ENCODE peak calls at places on chromosomes 6 and 20, in six cellular contexts. D, E, C, R, B and M are unnamed samples.

GRCh38 chr6:130362128-130362527 is 3.7 kb upstream of the TMEM200A start:
- DNase-seq in D (peak; percentile 44), E (no peak), C (no peak), R (no peak), B (no peak), M (peak; percentile 44)

GRCh38 chr6:138647006-138647405 is 126.6 kb upstream of the CCDC28A start:
- DNase-seq in D (no peak), E (peak; percentile 59), C (no peak), R (no peak), B (peak; percentile 63), M (no peak)

GRCh38 chr6:7513534-7513933 is 27.9 kb upstream of the DSP start:
- DNase-seq in D (no peak), E (no peak), C (no peak), R (no peak), B (no peak), M (no peak)

GRCh38 chr6:148508401-148509151 is 165.9 kb downstream of the SASH1 start:
- DNase-seq in D (no peak), E (peak; percentile 54), C (no peak), R (no peak), B (peak; percentile 87), M (no peak)

GRCh38 chr6:46746691-46747090 is at the start of gene ANKRD66:
- DNase-seq in D (no peak), E (no peak), C (no peak), R (no peak), B (no peak), M (no peak)

GRCh38 chr20:24149881-24150307 is 161.3 kb upstream of the GGTLC1 start:
- DNase-seq in D (no peak), E (no peak), C (no peak), R (no peak), B (no peak), M (no peak)

GRCh38 chr6:152879681-152880080 is 103.2 kb downstream of the FBXO5 start:
- DNase-seq in D (no peak), E (no peak), C (no peak), R (no peak), B (no peak), M (no peak)

GRCh38 chr20:1888796-1889463 is 6.3 kb upstream of the SIRPA start:
- DNase-seq in D (no peak), E (no peak), C (no peak), R (peak; percentile 84), B (no peak), M (no peak)

GRCh38 chr20:288956-289692 is 1.4 kb downstream of the C20orf96 start:
- DNase-seq in D (no peak), E (peak; percentile 23), C (no peak), R (no peak), B (no peak), M (peak; percentile 74)

GRCh38 chr6:109379706-109380105 is 2.6 kb downstream of the CD164 start:
- DNase-seq in D (no peak), E (no peak), C (no peak), R (no peak), B (peak; percentile 70), M (no peak)

GRCh38 chr6:71238351-71238750 is 50.3 kb upstream of the OGFRL1 start:
- DNase-seq in D (no peak), E (no peak), C (no peak), R (no peak), B (peak; percentile 38), M (no peak)

GRCh38 chr6:157317129-157317814 is 6.0 kb downstream of the TMEM242 start:
- DNase-seq in D (no peak), E (peak; percentile 98), C (no peak), R (no peak), B (peak; percentile 84), M (peak; percentile 64)

GRCh38 chr20:4468114-4468513 is 253.6 kb upstream of the PRND start:
- DNase-seq in D (no peak), E (no peak), C (no peak), R (no peak), B (no peak), M (no peak)

GRCh38 chr20:45968081-45968671 is 3.8 kb downstream of the ZNF335 start:
- DNase-seq in D (no peak), E (no peak), C (no peak), R (no peak), B (no peak), M (no peak)

GRCh38 chr6:30111266-30111856 is 1.5 kb downstream of the TRIM31 start:
- DNase-seq in D (no peak), E (no peak), C (no peak), R (no peak), B (no peak), M (no peak)

GRCh38 chr20:24729896-24730605 is 219.0 kb upstream of the CST7 start:
- DNase-seq in D (no peak), E (no peak), C (no peak), R (no peak), B (no peak), M (no peak)

GRCh38 chr20:41006126-41006935 is 22.3 kb upstream of the TOP1 start:
- DNase-seq in D (no peak), E (no peak), C (no peak), R (no peak), B (no peak), M (peak; percentile 7)

GRCh38 chr6:37696841-37697735 is 595 bp downstream of the MDGA1 start:
- DNase-seq in D (peak; percentile 48), E (peak; percentile 19), C (peak; percentile 29), R (peak; percentile 83), B (peak; percentile 30), M (no peak)

GRCh38 chr20:1912056-1912455 is 16.8 kb downstream of the SIRPA start:
- DNase-seq in D (no peak), E (no peak), C (no peak), R (no peak), B (peak; percentile 32), M (no peak)

GRCh38 chr6:45899683-45899946 is 116.0 kb downstream of the CLIC5 start:
- DNase-seq in D (no peak), E (no peak), C (no peak), R (no peak), B (no peak), M (no peak)

GRCh38 chr6:170025341-170026271 is 265.3 kb downstream of the DLL1 start:
- DNase-seq in D (no peak), E (no peak), C (no peak), R (peak; percentile 54), B (no peak), M (no peak)

GRCh38 chr20:25078662-25079061 is 3.3 kb downstream of the VSX1 start:
- DNase-seq in D (peak; percentile 78), E (no peak), C (no peak), R (no peak), B (no peak), M (no peak)

GRCh38 chr6:117549606-117550005 is 52.7 kb downstream of the GOPC start:
- DNase-seq in D (peak; percentile 15), E (no peak), C (no peak), R (no peak), B (peak; percentile 33), M (no peak)

GRCh38 chr6:4327841-4328240 is 192.5 kb upstream of the ECI2 start:
- DNase-seq in D (no peak), E (no peak), C (no peak), R (no peak), B (no peak), M (no peak)

GRCh38 chr20:4067600-4068261 is 52.4 kb upstream of the RNF24 start:
- DNase-seq in D (no peak), E (peak; percentile 44), C (no peak), R (no peak), B (peak; percentile 87), M (no peak)

GRCh38 chr20:31821427-31821826 is 2.3 kb downstream of the MYLK2 start:
- DNase-seq in D (no peak), E (no peak), C (no peak), R (no peak), B (no peak), M (no peak)

GRCh38 chr20:20956586-20956985 is 149.6 kb downstream of the LINC00237 start:
- DNase-seq in D (no peak), E (no peak), C (no peak), R (no peak), B (no peak), M (no peak)

GRCh38 chr6:159012201-159012600 is 12.2 kb upstream of the RSPH3 start:
- DNase-seq in D (no peak), E (no peak), C (no peak), R (no peak), B (peak; percentile 84), M (no peak)
- H3K36me3 ChIP-seq in D (no peaks in the 10 kb centered on the region), E (no peaks in the 10 kb centered on the region), C (no peaks in the 10 kb centered on the region), R (no peaks in the 10 kb centered on the region), B (no peaks in the 10 kb centered on the region), M (no peaks in the 10 kb centered on the region)

DNA sequence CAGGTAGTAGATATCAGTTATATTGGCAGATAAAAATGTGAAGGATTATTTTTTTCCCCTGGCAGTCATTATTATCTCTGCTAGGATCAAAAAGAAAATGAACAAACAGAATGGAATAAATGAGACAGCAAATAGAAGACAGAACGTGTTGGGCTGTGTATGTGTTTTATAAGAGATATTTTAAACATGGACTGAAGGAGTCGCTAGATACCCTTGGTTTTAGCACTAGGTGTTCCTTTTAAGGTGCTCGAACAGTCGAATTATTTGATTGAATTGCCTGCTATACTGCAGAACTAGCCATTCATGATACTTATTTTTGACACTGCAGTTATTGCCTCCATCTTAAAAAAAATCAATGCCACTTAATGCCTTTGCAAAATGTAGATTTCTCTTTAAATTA is 3.7 kb downstream of the GRIK2 start:
- DNase-seq in D (no peak), E (no peak), C (no peak), R (no peak), B (peak; percentile 20), M (no peak)
- TF ChIP-seq CTCF in D (no peak), E (no peak), C (no peak), R (no peak), B (no peak), M (no peak)

GRCh38 chr20:5970381-5970780 is 19.9 kb downstream of the MCM8 start:
- DNase-seq in D (no peak), E (no peak), C (no peak), R (no peak), B (no peak), M (no peak)
- H3K36me3 ChIP-seq in D (peaks cover 98% of the 10 kb centered on the region), E (no peaks in the 10 kb centered on the region), C (no peaks in the 10 kb centered on the region), R (peaks cover 30% of the 10 kb centered on the region), B (no peaks in the 10 kb centered on the region), M (no peaks in the 10 kb centered on the region)

GRCh38 chr6:40753939-40754448 is 166.8 kb upstream of the LRFN2 start:
- DNase-seq in D (no peak), E (no peak), C (no peak), R (no peak), B (no peak), M (no peak)
- TF ChIP-seq CTCF in D (no peak), E (no peak), C (no peak), R (no peak), B (no peak), M (no peak)

GRCh38 chr6:44776344-44776743 is 388.8 kb downstream of the CDC5L start:
- DNase-seq in D (no peak), E (no peak), C (no peak), R (no peak), B (no peak), M (no peak)
- H3K36me3 ChIP-seq in D (no peaks in the 10 kb centered on the region), E (no peaks in the 10 kb centered on the region), C (no peaks in the 10 kb centered on the region), R (no peaks in the 10 kb centered on the region), B (no peaks in the 10 kb centered on the region), M (no peaks in the 10 kb centered on the region)

GRCh38 chr6:53064726-53065265 is 408 bp upstream of the FBXO9 start:
- DNase-seq in D (peak; percentile 97), E (peak; percentile 98), C (peak; percentile 90), R (peak; percentile 99), B (peak; percentile 97), M (peak; percentile 98)
- TF ChIP-seq CTCF in D (peak; percentile 13), E (no peak), C (no peak), R (peak; percentile 28), B (no peak), M (no peak)